ENCODE peak calls at places on chromosomes 13 and 19, in seven cellular contexts. C is WTC11, T is ascending aorta, X is endodermal cell, Z is A673, F is HFFc6, R is upper lobe of right lung. S is an unnamed sample.

GRCh38 chr13:59901191-59901590 is 262.5 kb downstream of the DIAPH3 start:
- DNase-seq in C (no peak), T (no peak), X (no peak), Z (no peak), F (no peak), R (no peak), S (no peak)

GRCh38 chr13:108924154-108924940 is 294.9 kb downstream of the MYO16 start:
- DNase-seq in C (no peak), T (no peak), X (no peak), Z (peak; percentile 71), F (peak; percentile 10), R (no peak), S (no peak)

GRCh38 chr19:791605-792360 is 5.5 kb upstream of the PTBP1 start:
- DNase-seq in C (no peak), T (no peak), X (peak; percentile 58), Z (no peak), F (no peak), R (no peak), S (no peak)

GRCh38 chr19:38303517-38304351 is at the start of gene C19orf33:
- DNase-seq in C (peak; percentile 71), T (no peak), X (peak; percentile 90), Z (no peak), F (no peak), R (peak; percentile 88), S (peak; percentile 93)

GRCh38 chr13:79989251-79989661 is 351.7 kb downstream of the SPRY2 start:
- DNase-seq in C (no peak), T (no peak), X (no peak), Z (no peak), F (peak; percentile 80), R (no peak), S (peak; percentile 49)

GRCh38 chr13:78610381-78610883 is 7.1 kb upstream of the POU4F1 start:
- DNase-seq in C (no peak), T (no peak), X (no peak), Z (peak; percentile 85), F (no peak), R (no peak), S (no peak)

GRCh38 chr13:72208112-72208645 is 341.2 kb upstream of the DACH1 start:
- DNase-seq in C (no peak), T (no peak), X (no peak), Z (no peak), F (no peak), R (no peak), S (no peak)

GRCh38 chr19:43784981-43785808 is 4.4 kb upstream of the KCNN4 start:
- DNase-seq in C (peak; percentile 63), T (peak; percentile 76), X (peak; percentile 88), Z (peak; percentile 70), F (peak; percentile 65), R (peak; percentile 70), S (peak; percentile 70)

GRCh38 chr13:98959775-98960325 is 18.0 kb downstream of the DOCK9 start:
- DNase-seq in C (no peak), T (no peak), X (no peak), Z (peak; percentile 49), F (no peak), R (no peak), S (no peak)

GRCh38 chr13:40446365-40446764 is 220.1 kb downstream of the FOXO1 start:
- DNase-seq in C (no peak), T (no peak), X (no peak), Z (no peak), F (no peak), R (no peak), S (no peak)

GRCh38 chr13:80835902-80836301 is 495.0 kb upstream of the SPRY2 start:
- DNase-seq in C (no peak), T (no peak), X (no peak), Z (no peak), F (no peak), R (no peak), S (no peak)

GRCh38 chr19:57566396-57567256 is 7.0 kb upstream of the ZNF550 start:
- DNase-seq in C (no peak), T (no peak), X (peak; percentile 44), Z (no peak), F (no peak), R (no peak), S (no peak)

GRCh38 chr19:11580665-11581418 is 3.4 kb upstream of the ACP5 start:
- DNase-seq in C (no peak), T (no peak), X (no peak), Z (no peak), F (no peak), R (no peak), S (no peak)

GRCh38 chr19:1261863-1262686 is 7.1 kb upstream of the CIRBP start:
- DNase-seq in C (no peak), T (peak; percentile 94), X (peak; percentile 83), Z (no peak), F (peak; percentile 36), R (peak; percentile 95), S (peak; percentile 94)

GRCh38 chr13:29465741-29466293 is 129.7 kb downstream of the SLC7A1 start:
- DNase-seq in C (no peak), T (peak; percentile 62), X (no peak), Z (no peak), F (peak; percentile 75), R (no peak), S (no peak)

GRCh38 chr13:40485611-40486517 is 180.6 kb downstream of the FOXO1 start:
- DNase-seq in C (no peak), T (peak; percentile 47), X (no peak), Z (no peak), F (no peak), R (no peak), S (no peak)

DNA sequence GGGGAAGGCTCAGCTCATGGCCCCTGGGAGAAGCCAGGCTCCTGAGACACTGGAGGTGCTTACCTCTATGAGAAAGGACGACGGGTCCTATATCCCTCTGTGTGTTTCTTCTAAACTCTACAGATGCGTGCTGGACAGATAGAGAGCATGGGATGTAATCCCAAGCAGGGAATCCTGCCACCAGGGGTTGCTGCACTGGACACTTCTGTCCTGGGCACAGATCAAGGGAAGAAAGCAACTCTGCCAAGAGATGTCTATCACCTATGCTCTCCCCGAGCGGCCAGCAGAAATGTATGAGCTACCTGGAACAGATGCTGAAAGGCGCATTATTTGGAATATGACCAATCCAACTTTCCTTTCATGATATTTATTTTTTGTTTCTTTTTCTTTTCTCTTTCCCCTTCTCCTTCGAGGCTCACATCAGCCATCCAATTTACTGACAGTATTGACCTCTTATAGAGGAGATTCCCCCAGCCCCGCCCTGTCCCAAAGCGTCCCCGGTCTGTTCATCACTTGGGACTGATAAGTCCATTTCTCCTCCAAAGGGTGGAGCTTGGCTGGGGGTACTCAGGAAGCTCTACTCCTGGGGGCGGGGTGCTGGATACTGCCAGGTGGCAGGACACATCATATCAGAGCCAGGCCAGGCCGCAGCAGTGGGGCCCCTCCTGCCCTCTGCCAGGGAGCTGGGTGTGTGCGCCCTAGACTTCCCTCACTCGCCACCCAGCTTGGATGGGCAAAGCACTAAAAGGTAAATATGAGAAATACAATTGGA is 34.2 kb downstream of the TSHZ3 start:
- DNase-seq in C (no peak), T (no peak), X (no peak), Z (no peak), F (no peak), R (no peak), S (no peak)
- TF ChIP-seq CTCF in C (no peak), T (no peak), X (peak; percentile 66), Z (no peak), F (peak; percentile 72), R (no peak), S (peak; percentile 10)

DNA sequence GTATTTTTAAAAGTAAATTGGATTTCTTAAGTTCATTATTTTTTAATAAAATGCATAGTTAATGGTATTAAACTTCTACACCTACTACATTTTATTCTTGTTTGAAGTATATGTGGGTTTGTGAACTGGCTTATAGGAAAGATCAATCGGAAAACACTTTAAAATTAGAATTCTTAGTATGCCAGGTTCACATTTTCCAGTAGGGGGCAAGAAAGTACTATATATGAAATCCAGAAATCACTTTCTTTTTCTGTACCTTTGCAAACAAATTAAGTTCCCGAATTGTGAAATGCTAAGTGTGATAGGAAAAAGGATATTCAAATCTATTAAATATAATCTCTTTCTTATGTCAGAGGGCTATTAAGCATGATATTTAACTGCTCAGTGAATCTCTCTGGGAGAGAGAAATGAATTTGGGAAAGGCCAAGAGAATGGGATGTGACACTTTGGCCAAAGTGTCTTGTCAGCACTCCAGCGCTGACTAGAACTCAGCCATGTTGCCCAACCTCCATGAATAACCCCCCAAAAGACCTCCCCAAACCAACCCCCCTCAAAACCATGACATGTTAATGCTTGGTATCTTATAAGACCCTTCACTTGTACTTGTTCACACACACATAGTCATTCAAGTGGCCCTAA is 122.6 kb upstream of the SLC10A2 start:
- DNase-seq in C (no peak), T (no peak), X (no peak), Z (peak; percentile 50), F (no peak), R (no peak), S (no peak)
- TF ChIP-seq CTCF in C (peak; percentile 33), T (no peak), X (peak; percentile 88), Z (peak; percentile 68), F (peak; percentile 64), R (peak; percentile 25), S (peak; percentile 45)

GRCh38 chr13:102847272-102848234 is 1.7 kb downstream of the ERCC5 start:
- DNase-seq in C (no peak), T (no peak), X (no peak), Z (peak; percentile 61), F (no peak), R (no peak), S (no peak)

GRCh38 chr13:102848956-102849355 is 3.1 kb downstream of the ERCC5 start:
- DNase-seq in C (no peak), T (no peak), X (no peak), Z (no peak), F (no peak), R (no peak), S (no peak)

GRCh38 chr13:102845630-102846260 is at the start of gene ERCC5:
- DNase-seq in C (peak; percentile 90), T (peak; percentile 96), X (peak; percentile 96), Z (peak; percentile 97), F (peak; percentile 97), R (peak; percentile 96), S (peak; percentile 96)

GRCh38 chr13:102845289-102845629 is 573 bp upstream of the ERCC5 start:
- DNase-seq in C (no peak), T (no peak), X (no peak), Z (no peak), F (no peak), R (no peak), S (no peak)

DNA sequence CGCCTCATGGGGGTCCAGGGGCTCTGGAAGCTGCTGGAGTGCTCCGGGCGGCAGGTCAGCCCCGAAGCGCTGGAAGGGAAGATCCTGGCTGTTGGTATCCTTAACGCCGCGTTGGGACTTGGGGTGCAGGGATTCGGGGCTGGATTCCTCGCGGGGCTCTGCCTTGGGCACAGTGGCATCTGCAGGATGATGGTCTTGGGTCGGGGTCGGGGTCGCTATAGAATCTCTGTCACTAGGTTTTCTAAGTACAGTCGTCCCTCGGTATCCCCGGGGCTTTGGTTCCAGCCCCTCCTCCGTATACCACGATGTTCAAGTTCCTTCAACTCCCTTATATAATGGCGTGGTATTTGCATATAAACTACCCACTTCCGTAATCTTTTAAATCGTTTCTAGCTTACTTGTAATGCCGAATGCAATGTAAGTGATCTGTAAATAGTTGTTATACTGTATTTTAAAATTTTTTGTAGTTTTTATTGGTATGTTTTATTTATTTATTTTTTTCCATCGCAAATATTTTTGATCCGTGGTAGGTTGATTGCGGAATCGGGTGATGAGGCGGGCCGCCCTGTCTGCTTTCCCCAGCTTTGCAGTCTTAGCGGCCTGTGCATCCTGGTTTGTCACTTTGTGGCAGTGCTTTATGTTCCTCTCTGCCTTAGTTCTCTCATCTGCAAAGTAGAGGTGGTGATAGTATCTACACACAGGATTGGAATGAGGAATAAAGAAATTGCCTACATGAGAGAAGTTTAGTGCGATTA is 606 bp downstream of the ERCC5 start:
- DNase-seq in C (peak; percentile 14), T (peak; percentile 72), X (peak; percentile 53), Z (peak; percentile 66), F (peak; percentile 28), R (peak; percentile 72), S (peak; percentile 60)
- TF ChIP-seq CTCF in C (no peak), T (no peak), X (no peak), Z (no peak), F (no peak), R (no peak), S (no peak)

GRCh38 chr13:51590966-51591627 is 6.8 kb downstream of the WDFY2 start:
- DNase-seq in C (no peak), T (peak; percentile 63), X (no peak), Z (peak; percentile 70), F (peak; percentile 99), R (no peak), S (no peak)
- TF ChIP-seq CTCF in C (no peak), T (no peak), X (no peak), Z (no peak), F (peak; percentile 21), R (no peak), S (no peak)

S was measured in transverse colon.